ENCODE peak calls at places on chromosome X, in five cellular contexts. E is uterus, G is fibroblast of lung, T is colonic mucosa, L is AG04449. D is an unnamed sample.

GRCh38 chrX:10537308-10537707 is 83.1 kb downstream of the MID1 start:
- DNase-seq in E (no peak), G (no peak), T (no peak), L (no peak), D (no peak)

GRCh38 chrX:53433651-53434639 is at the start of gene HSD17B10:
- DNase-seq in E (peak; percentile 85), G (peak; percentile 68), T (peak; percentile 92), L (no peak), D (no peak)

GRCh38 chrX:70042399-70043371 is 7.1 kb downstream of the AWAT2 start:
- DNase-seq in E (no peak), G (no peak), T (peak; percentile 10), L (no peak), D (no peak)

GRCh38 chrX:121121021-121121420 is 73.6 kb downstream of the GLUD2 start:
- DNase-seq in E (no peak), G (no peak), T (no peak), L (no peak), D (no peak)

GRCh38 chrX:38561951-38562719 is 793 bp downstream of the TSPAN7 start:
- DNase-seq in E (peak; percentile 71), G (no peak), T (peak; percentile 34), L (no peak), D (no peak)

GRCh38 chrX:121496966-121497365 is 449.6 kb downstream of the GLUD2 start:
- DNase-seq in E (no peak), G (no peak), T (no peak), L (no peak), D (no peak)

GRCh38 chrX:3263681-3264126 is 82.7 kb downstream of the MXRA5 start:
- DNase-seq in E (no peak), G (peak; percentile 56), T (no peak), L (no peak), D (no peak)

GRCh38 chrX:118554511-118554910 is 58.9 kb downstream of the DOCK11 start:
- DNase-seq in E (no peak), G (no peak), T (no peak), L (no peak), D (no peak)

GRCh38 chrX:119488749-119489148 is 20.5 kb downstream of the SLC25A5 start:
- DNase-seq in E (peak; percentile 38), G (peak; percentile 59), T (peak; percentile 78), L (no peak), D (no peak)

GRCh38 chrX:12972239-12972638 is 2.7 kb upstream of the TMSB4X start:
- DNase-seq in E (no peak), G (no peak), T (no peak), L (no peak), D (no peak)
- H3K4me3 ChIP-seq in E (no peak overlapping the region), G (no peak overlapping the region), T (no peak overlapping the region), L (no peak overlapping the region), D (no peak overlapping the region)

DNA sequence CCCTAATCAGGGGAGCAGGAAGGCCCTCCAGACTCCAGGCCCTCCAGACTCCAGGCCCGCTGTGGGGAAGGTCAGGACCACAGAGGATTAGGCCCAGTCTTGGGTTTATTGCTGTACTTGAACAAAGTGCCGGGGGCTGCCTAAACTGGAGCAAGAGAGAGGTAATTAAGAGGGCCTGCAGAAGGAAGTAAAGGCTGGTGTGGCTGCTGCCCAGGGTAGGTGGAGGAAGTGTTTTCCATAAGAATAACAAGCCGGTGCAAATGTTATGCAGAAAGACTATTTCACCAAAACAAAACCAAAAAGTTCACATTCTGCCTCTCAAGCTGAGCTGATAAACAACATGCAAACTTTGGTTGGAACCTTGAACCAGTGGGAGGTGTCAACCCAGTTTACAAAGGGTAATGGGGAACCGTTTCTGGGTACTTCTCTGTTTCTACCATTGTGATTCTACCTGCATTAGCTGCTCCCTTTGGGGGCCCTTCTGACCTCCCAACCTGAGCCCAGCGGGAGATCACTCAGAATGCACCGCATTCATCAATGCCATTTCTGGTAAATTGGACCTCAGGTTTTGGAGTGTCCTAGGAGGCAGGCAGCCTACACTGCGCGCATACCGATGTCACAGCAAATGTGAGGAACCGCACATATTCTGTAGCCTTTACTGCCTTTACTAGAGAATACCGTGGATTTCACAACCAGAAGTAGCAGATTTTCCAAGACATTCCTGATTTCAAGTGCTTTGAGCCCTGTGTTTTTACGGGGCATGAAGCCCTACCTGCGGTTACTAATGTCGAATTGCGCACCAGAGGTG is 59.7 kb upstream of the BCOR start:
- DNase-seq in E (no peak), G (no peak), T (no peak), L (no peak), D (no peak)
- H3K4me3 ChIP-seq in E (no peak overlapping the region), G (no peak overlapping the region), T (peak overlapping the region; percentile 38), L (peak overlapping the region; percentile 53), D (no peak overlapping the region)

DNA sequence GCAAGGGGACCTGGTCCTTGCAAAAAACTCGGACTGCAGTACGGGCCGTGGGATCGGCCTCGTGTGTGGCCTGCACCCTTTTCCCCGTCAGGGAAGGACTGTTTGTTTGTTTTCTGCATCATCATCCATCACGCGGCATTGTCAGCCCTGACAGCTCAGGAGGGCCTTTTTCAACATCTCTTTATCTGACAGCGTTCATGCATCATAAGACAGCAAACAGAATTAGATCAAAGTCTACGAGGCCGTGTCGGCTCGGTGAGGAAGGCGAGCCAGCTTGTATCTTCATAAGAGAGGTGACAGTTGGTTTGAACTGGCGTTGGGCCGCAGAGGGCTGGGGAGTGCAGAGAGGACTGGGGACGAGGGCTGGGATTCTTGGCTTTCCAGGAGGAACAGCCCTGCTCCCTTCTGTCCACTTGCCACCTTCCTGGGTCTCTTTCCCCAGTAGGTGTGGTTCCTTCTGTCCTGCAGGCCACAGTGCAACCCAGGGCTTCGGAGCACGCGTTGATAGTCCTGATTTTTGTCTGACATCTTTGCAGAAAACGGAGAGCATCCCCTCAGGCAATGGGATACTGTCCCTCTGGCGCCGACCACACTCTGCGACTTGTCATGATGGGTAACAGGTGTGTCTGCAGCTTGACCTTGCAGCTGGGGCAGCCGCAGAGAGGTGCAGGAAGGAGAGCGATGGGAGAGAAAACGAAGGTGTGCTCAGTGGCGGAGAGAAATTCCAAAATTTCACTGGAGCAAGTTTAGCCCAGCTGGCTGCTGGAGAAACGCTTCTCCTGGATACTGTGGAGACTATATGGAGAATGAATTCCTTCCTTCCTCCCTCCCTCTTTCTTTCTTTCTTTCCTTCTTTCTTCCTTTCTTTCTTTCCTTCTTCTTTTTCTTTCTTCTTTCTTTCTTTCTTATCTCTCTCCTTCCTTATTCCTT is 104.0 kb upstream of the SHOX start:
- DNase-seq in E (no peak), G (no peak), T (no peak), L (no peak), D (no peak)
- H3K4me3 ChIP-seq in E (no peak overlapping the region), G (no peak overlapping the region), T (no peak overlapping the region), L (no peak overlapping the region), D (no peak overlapping the region)

DNA sequence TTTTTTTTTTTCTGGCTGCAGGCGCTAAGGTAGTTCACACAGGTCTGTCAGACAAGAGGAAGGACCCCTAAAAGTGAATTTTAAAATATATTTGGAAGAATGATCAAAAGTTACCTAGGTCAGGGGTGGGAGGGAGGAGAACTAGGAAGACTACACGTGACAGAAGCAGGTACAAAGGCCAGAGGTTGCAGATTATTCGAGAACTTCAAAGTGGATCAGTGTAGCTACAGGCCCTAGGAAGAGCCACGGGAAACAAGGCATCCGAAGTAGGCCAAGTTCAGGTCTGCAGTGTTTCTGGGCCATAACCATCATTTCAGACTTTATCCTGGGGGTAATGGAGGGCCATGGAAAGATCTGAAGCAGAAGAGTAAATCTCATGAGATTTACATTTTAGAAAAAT is 16.5 kb downstream of the MAOB start:
- DNase-seq in E (no peak), G (no peak), T (no peak), L (no peak), D (no peak)
- H3K4me3 ChIP-seq in E (no peak overlapping the region), G (no peak overlapping the region), T (no peak overlapping the region), L (no peak overlapping the region), D (no peak overlapping the region)

DNA sequence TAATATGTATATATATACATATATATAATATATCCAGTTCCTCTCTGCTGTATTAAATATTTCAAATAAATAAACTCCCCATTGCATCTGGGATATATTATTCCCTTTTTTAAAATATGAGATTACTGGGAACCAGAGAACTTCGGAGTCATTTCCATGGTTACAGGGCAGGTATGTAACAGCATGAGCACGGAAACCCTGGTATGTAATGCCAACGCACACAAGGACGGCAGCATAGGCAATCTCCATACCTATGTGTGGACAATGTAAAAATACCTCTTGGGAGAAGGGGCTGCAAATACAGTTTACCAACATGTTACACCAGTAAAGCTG is 62.8 kb downstream of the NUDT10 start:
- DNase-seq in E (no peak), G (no peak), T (no peak), L (no peak), D (no peak)
- H3K4me3 ChIP-seq in E (peak overlapping the region; percentile 30), G (no peak overlapping the region), T (no peak overlapping the region), L (no peak overlapping the region), D (no peak overlapping the region)

GRCh38 chrX:47797084-47797483 is 39.6 kb upstream of the ZNF81 start:
- DNase-seq in E (no peak), G (no peak), T (no peak), L (no peak), D (no peak)
- H3K4me3 ChIP-seq in E (no peak overlapping the region), G (no peak overlapping the region), T (no peak overlapping the region), L (no peak overlapping the region), D (no peak overlapping the region)

GRCh38 chrX:56728321-56728720 is 722 bp upstream of the NBDY start:
- DNase-seq in E (no peak), G (peak; percentile 34), T (no peak), L (no peak), D (no peak)
- H3K4me3 ChIP-seq in E (no peak overlapping the region), G (peak overlapping the region; percentile 71), T (no peak overlapping the region), L (peak overlapping the region; percentile 68), D (peak overlapping the region; percentile 65)

GRCh38 chrX:50721771-50722521 is 92.0 kb downstream of the SHROOM4 start:
- DNase-seq in E (no peak), G (no peak), T (no peak), L (no peak), D (no peak)
- H3K4me3 ChIP-seq in E (no peak overlapping the region), G (no peak overlapping the region), T (no peak overlapping the region), L (no peak overlapping the region), D (no peak overlapping the region)

DNA sequence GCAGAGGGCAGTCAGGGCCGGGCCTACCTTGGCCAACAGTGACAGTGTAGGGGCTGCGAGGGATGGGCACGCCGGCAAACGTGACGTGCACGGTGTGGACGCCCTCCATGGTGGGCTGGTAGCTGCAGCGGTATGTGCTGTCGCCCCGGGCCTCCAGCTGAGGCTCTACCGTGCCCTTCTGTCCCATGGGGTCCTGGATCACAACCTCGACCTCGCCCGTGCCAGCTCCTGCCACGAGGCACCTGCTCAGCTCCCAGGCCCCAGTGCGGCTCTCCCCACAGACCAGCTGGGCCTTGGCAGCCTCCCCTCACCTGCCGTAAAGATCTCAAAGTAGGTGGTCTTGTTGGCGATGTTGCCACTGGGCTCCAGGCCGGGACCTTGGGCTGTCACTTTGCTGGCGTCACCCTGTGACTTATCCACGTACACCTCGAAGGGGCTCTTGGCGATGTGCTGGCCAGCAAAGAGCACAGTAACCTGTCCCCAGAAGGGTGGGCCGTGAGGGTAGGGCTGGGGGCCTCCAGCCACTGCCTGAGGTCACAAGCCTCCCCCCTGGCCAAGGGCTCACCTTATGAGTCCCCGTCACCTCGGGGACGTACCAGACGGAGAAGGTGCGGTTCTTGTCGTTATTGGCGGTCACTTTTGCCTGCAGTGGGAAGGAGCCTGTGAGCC is 8.3 kb downstream of the FLNA start:
- DNase-seq in E (no peak), G (no peak), T (no peak), L (no peak), D (no peak)
- H3K4me3 ChIP-seq in E (no peak overlapping the region), G (no peak overlapping the region), T (no peak overlapping the region), L (peak overlapping the region; percentile 30), D (no peak overlapping the region)

GRCh38 chrX:40148439-40149285 is 50.9 kb upstream of the BCOR start:
- DNase-seq in E (no peak), G (no peak), T (peak; percentile 62), L (no peak), D (no peak)
- H3K4me3 ChIP-seq in E (no peak overlapping the region), G (no peak overlapping the region), T (no peak overlapping the region), L (no peak overlapping the region), D (no peak overlapping the region)

D was measured in BJ.